ENCODE peak calls at places on chromosomes 7 and 10, in eight cellular contexts. One of them, this sample, is unnamed.

GRCh38 chr7:100034871-100035510 is 14.6 kb upstream of the ZSCAN21 start:
- DNase-seq in WERI-Rb-1: no peak
- DNase-seq in HFFc6: peak
- DNase-seq in type B pancreatic cell: no peak
- DNase-seq in GM20000: no peak
- DNase-seq in left lung: no peak
- DNase-seq in bronchial epithelial cell: no peak
- DNase-seq in psoas muscle: no peak
- DNase-seq in this sample: no peak

GRCh38 chr7:47905071-47905920 is 43.0 kb downstream of the PKD1L1 start:
- DNase-seq in WERI-Rb-1: no peak
- DNase-seq in HFFc6: no peak
- DNase-seq in type B pancreatic cell: no peak
- DNase-seq in GM20000: no peak
- DNase-seq in left lung: no peak
- DNase-seq in bronchial epithelial cell: no peak
- DNase-seq in psoas muscle: no peak
- DNase-seq in this sample: no peak

GRCh38 chr10:129046074-129046681 is 420.9 kb upstream of the MGMT start:
- DNase-seq in WERI-Rb-1: no peak
- DNase-seq in HFFc6: no peak
- DNase-seq in type B pancreatic cell: no peak
- DNase-seq in GM20000: no peak
- DNase-seq in left lung: no peak
- DNase-seq in bronchial epithelial cell: no peak
- DNase-seq in psoas muscle: no peak
- DNase-seq in this sample: no peak

GRCh38 chr7:99171731-99172130 is 27.8 kb upstream of the SMURF1 start:
- DNase-seq in WERI-Rb-1: no peak
- DNase-seq in HFFc6: no peak
- DNase-seq in type B pancreatic cell: no peak
- DNase-seq in GM20000: no peak
- DNase-seq in left lung: no peak
- DNase-seq in bronchial epithelial cell: peak
- DNase-seq in psoas muscle: no peak
- DNase-seq in this sample: no peak

GRCh38 chr10:78384021-78384420 is 350.4 kb downstream of the RPS24 start:
- DNase-seq in WERI-Rb-1: no peak
- DNase-seq in HFFc6: no peak
- DNase-seq in type B pancreatic cell: no peak
- DNase-seq in GM20000: no peak
- DNase-seq in left lung: no peak
- DNase-seq in bronchial epithelial cell: no peak
- DNase-seq in psoas muscle: no peak
- DNase-seq in this sample: no peak

GRCh38 chr7:116525298-116525912 is 569 bp downstream of the CAV1 start:
- DNase-seq in WERI-Rb-1: no peak
- DNase-seq in HFFc6: no peak
- DNase-seq in type B pancreatic cell: no peak
- DNase-seq in GM20000: peak
- DNase-seq in left lung: peak
- DNase-seq in bronchial epithelial cell: no peak
- DNase-seq in psoas muscle: peak
- DNase-seq in this sample: peak

GRCh38 chr10:34739915-34740314 is 75.2 kb downstream of the PARD3 start:
- DNase-seq in WERI-Rb-1: peak
- DNase-seq in HFFc6: peak
- DNase-seq in type B pancreatic cell: no peak
- DNase-seq in GM20000: no peak
- DNase-seq in left lung: no peak
- DNase-seq in bronchial epithelial cell: peak
- DNase-seq in psoas muscle: peak
- DNase-seq in this sample: no peak

GRCh38 chr10:100810835-100811116 is 65.4 kb downstream of the PAX2 start:
- DNase-seq in WERI-Rb-1: no peak
- DNase-seq in HFFc6: no peak
- DNase-seq in type B pancreatic cell: no peak
- DNase-seq in GM20000: no peak
- DNase-seq in left lung: no peak
- DNase-seq in bronchial epithelial cell: no peak
- DNase-seq in psoas muscle: no peak
- DNase-seq in this sample: no peak

GRCh38 chr10:21600804-21601512 is 66.9 kb downstream of the MLLT10 start:
- DNase-seq in WERI-Rb-1: no peak
- DNase-seq in HFFc6: no peak
- DNase-seq in type B pancreatic cell: no peak
- DNase-seq in GM20000: no peak
- DNase-seq in left lung: no peak
- DNase-seq in bronchial epithelial cell: peak
- DNase-seq in psoas muscle: no peak
- DNase-seq in this sample: no peak

GRCh38 chr7:19920705-19921104 is 147.3 kb upstream of the TMEM196 start:
- DNase-seq in WERI-Rb-1: no peak
- DNase-seq in HFFc6: no peak
- DNase-seq in type B pancreatic cell: no peak
- DNase-seq in GM20000: no peak
- DNase-seq in left lung: no peak
- DNase-seq in bronchial epithelial cell: no peak
- DNase-seq in psoas muscle: no peak
- DNase-seq in this sample: no peak

GRCh38 chr10:15084502-15084922 is 4.1 kb downstream of the ACBD7 start:
- DNase-seq in WERI-Rb-1: no peak
- DNase-seq in HFFc6: peak
- DNase-seq in type B pancreatic cell: no peak
- DNase-seq in GM20000: no peak
- DNase-seq in left lung: no peak
- DNase-seq in bronchial epithelial cell: peak
- DNase-seq in psoas muscle: no peak
- DNase-seq in this sample: no peak

GRCh38 chr7:111339006-111339405 is 223.3 kb downstream of the IMMP2L start:
- DNase-seq in WERI-Rb-1: no peak
- DNase-seq in HFFc6: no peak
- DNase-seq in type B pancreatic cell: no peak
- DNase-seq in GM20000: no peak
- DNase-seq in left lung: no peak
- DNase-seq in bronchial epithelial cell: no peak
- DNase-seq in psoas muscle: no peak
- DNase-seq in this sample: no peak

GRCh38 chr10:99682752-99683151 is 23.4 kb downstream of the ENTPD7 start:
- DNase-seq in WERI-Rb-1: no peak
- DNase-seq in HFFc6: no peak
- DNase-seq in type B pancreatic cell: no peak
- DNase-seq in GM20000: no peak
- DNase-seq in left lung: no peak
- DNase-seq in bronchial epithelial cell: peak
- DNase-seq in psoas muscle: no peak
- DNase-seq in this sample: no peak

GRCh38 chr10:74189999-74190421 is 39.0 kb downstream of the ADK start:
- DNase-seq in WERI-Rb-1: no peak
- DNase-seq in HFFc6: peak
- DNase-seq in type B pancreatic cell: no peak
- DNase-seq in GM20000: peak
- DNase-seq in left lung: no peak
- DNase-seq in bronchial epithelial cell: peak
- DNase-seq in psoas muscle: no peak
- DNase-seq in this sample: no peak

GRCh38 chr10:89426230-89426868 is 12.0 kb downstream of the IFIT5 start:
- DNase-seq in WERI-Rb-1: no peak
- DNase-seq in HFFc6: peak
- DNase-seq in type B pancreatic cell: no peak
- DNase-seq in GM20000: peak
- DNase-seq in left lung: no peak
- DNase-seq in bronchial epithelial cell: peak
- DNase-seq in psoas muscle: no peak
- DNase-seq in this sample: no peak

GRCh38 chr7:144824360-144824759 is 11.5 kb downstream of the TPK1 start:
- DNase-seq in WERI-Rb-1: no peak
- DNase-seq in HFFc6: peak
- DNase-seq in type B pancreatic cell: no peak
- DNase-seq in GM20000: no peak
- DNase-seq in left lung: no peak
- DNase-seq in bronchial epithelial cell: peak
- DNase-seq in psoas muscle: no peak
- DNase-seq in this sample: no peak

GRCh38 chr7:130996841-130997231 is 262.8 kb upstream of the KLF14 start:
- DNase-seq in WERI-Rb-1: no peak
- DNase-seq in HFFc6: peak
- DNase-seq in type B pancreatic cell: no peak
- DNase-seq in GM20000: no peak
- DNase-seq in left lung: peak
- DNase-seq in bronchial epithelial cell: peak
- DNase-seq in psoas muscle: no peak
- DNase-seq in this sample: no peak

GRCh38 chr7:74030861-74031260 is 2.9 kb downstream of the ELN start:
- DNase-seq in WERI-Rb-1: no peak
- DNase-seq in HFFc6: no peak
- DNase-seq in type B pancreatic cell: no peak
- DNase-seq in GM20000: no peak
- DNase-seq in left lung: peak
- DNase-seq in bronchial epithelial cell: no peak
- DNase-seq in psoas muscle: no peak
- DNase-seq in this sample: no peak

GRCh38 chr7:74028321-74028812 is 394 bp downstream of the ELN start:
- DNase-seq in WERI-Rb-1: no peak
- DNase-seq in HFFc6: no peak
- DNase-seq in type B pancreatic cell: no peak
- DNase-seq in GM20000: no peak
- DNase-seq in left lung: peak
- DNase-seq in bronchial epithelial cell: no peak
- DNase-seq in psoas muscle: peak
- DNase-seq in this sample: no peak

GRCh38 chr7:74029094-74029785 is 1.3 kb downstream of the ELN start:
- DNase-seq in WERI-Rb-1: no peak
- DNase-seq in HFFc6: no peak
- DNase-seq in type B pancreatic cell: no peak
- DNase-seq in GM20000: no peak
- DNase-seq in left lung: peak
- DNase-seq in bronchial epithelial cell: no peak
- DNase-seq in psoas muscle: no peak
- DNase-seq in this sample: no peak

GRCh38 chr7:74031403-74032190 is 3.6 kb downstream of the ELN start:
- DNase-seq in WERI-Rb-1: no peak
- DNase-seq in HFFc6: no peak
- DNase-seq in type B pancreatic cell: no peak
- DNase-seq in GM20000: no peak
- DNase-seq in left lung: no peak
- DNase-seq in bronchial epithelial cell: no peak
- DNase-seq in psoas muscle: peak
- DNase-seq in this sample: no peak

GRCh38 chr7:74029991-74030415 is 2.0 kb downstream of the ELN start:
- DNase-seq in WERI-Rb-1: peak
- DNase-seq in HFFc6: no peak
- DNase-seq in type B pancreatic cell: no peak
- DNase-seq in GM20000: no peak
- DNase-seq in left lung: peak
- DNase-seq in bronchial epithelial cell: no peak
- DNase-seq in psoas muscle: peak
- DNase-seq in this sample: no peak
- TF ChIP-seq CTCF in WERI-Rb-1: no peak
- TF ChIP-seq CTCF in HFFc6: no peak
- TF ChIP-seq CTCF in type B pancreatic cell: no peak
- TF ChIP-seq CTCF in GM20000: no peak
- TF ChIP-seq CTCF in left lung: no peak
- TF ChIP-seq CTCF in bronchial epithelial cell: no peak
- TF ChIP-seq CTCF in psoas muscle: no peak
- TF ChIP-seq CTCF in this sample: no peak

GRCh38 chr10:23035569-23035968 is 59.8 kb upstream of the MSRB2 start:
- DNase-seq in WERI-Rb-1: peak
- DNase-seq in HFFc6: no peak
- DNase-seq in type B pancreatic cell: no peak
- DNase-seq in GM20000: no peak
- DNase-seq in left lung: no peak
- DNase-seq in bronchial epithelial cell: peak
- DNase-seq in psoas muscle: no peak
- DNase-seq in this sample: no peak
- TF ChIP-seq CTCF in WERI-Rb-1: peak
- TF ChIP-seq CTCF in HFFc6: peak
- TF ChIP-seq CTCF in type B pancreatic cell: peak
- TF ChIP-seq CTCF in GM20000: no peak
- TF ChIP-seq CTCF in left lung: no peak
- TF ChIP-seq CTCF in bronchial epithelial cell: peak
- TF ChIP-seq CTCF in psoas muscle: no peak
- TF ChIP-seq CTCF in this sample: no peak

DNA sequence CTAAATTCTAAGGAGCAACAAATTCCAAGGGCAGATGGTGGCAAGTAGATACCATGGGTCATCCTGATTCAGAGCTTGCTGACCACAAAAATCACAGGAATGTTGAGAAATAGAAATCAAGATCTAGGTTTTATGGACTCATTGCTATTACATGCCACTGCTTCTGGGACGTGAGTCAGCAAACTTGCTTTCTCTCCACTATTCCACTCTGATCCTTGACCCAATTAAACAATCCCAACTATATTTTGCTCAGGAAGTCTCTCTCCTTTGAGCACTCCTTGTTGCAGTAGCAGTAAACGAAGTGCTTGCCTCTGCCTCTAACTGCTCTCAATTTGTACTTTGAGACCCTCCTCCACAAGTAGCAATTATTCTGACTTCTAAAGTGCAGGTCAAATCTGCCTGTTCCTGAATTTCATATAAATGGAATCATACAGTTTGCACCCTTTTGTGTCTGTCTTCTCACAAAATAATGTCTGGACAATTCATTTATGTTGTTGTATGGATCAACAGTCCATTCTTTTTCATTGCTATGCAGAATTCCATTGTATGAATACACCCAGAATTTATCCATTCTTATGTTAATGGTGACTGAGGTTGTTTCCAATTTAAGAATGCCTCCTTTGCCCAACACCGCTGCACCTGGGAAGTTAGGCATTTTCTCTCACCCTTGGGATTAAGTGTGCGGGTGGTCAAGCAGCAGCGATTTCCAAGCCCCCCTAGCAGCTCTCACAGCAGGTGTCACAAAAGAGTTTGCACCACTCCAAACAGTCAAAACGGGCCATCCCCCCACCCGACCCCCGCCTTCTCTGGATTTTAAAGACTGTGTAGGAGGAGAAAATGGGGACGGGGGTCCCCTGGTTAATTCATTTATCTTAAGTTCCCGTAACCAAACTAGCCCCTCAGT is 35.9 kb downstream of the ACSM6 start:
- DNase-seq in WERI-Rb-1: no peak
- DNase-seq in HFFc6: peak
- DNase-seq in type B pancreatic cell: no peak
- DNase-seq in GM20000: no peak
- DNase-seq in left lung: no peak
- DNase-seq in bronchial epithelial cell: peak
- DNase-seq in psoas muscle: no peak
- DNase-seq in this sample: no peak
- TF ChIP-seq CTCF in WERI-Rb-1: no peak
- TF ChIP-seq CTCF in HFFc6: no peak
- TF ChIP-seq CTCF in type B pancreatic cell: no peak
- TF ChIP-seq CTCF in GM20000: no peak
- TF ChIP-seq CTCF in left lung: no peak
- TF ChIP-seq CTCF in bronchial epithelial cell: no peak
- TF ChIP-seq CTCF in psoas muscle: no peak
- TF ChIP-seq CTCF in this sample: no peak

GRCh38 chr10:61271127-61271780 is 181.9 kb downstream of the TMEM26 start:
- DNase-seq in WERI-Rb-1: no peak
- DNase-seq in HFFc6: peak
- DNase-seq in type B pancreatic cell: no peak
- DNase-seq in GM20000: no peak
- DNase-seq in left lung: no peak
- DNase-seq in bronchial epithelial cell: peak
- DNase-seq in psoas muscle: no peak
- DNase-seq in this sample: no peak
- TF ChIP-seq CTCF in WERI-Rb-1: no peak
- TF ChIP-seq CTCF in HFFc6: peak
- TF ChIP-seq CTCF in type B pancreatic cell: no peak
- TF ChIP-seq CTCF in GM20000: no peak
- TF ChIP-seq CTCF in left lung: no peak
- TF ChIP-seq CTCF in bronchial epithelial cell: peak
- TF ChIP-seq CTCF in psoas muscle: no peak
- TF ChIP-seq CTCF in this sample: no peak

GRCh38 chr7:1593091-1593866 is 23.4 kb upstream of the PSMG3 start:
- DNase-seq in WERI-Rb-1: peak
- DNase-seq in HFFc6: no peak
- DNase-seq in type B pancreatic cell: no peak
- DNase-seq in GM20000: no peak
- DNase-seq in left lung: no peak
- DNase-seq in bronchial epithelial cell: no peak
- DNase-seq in psoas muscle: no peak
- DNase-seq in this sample: no peak
- TF ChIP-seq CTCF in WERI-Rb-1: peak
- TF ChIP-seq CTCF in HFFc6: peak
- TF ChIP-seq CTCF in type B pancreatic cell: peak
- TF ChIP-seq CTCF in GM20000: peak
- TF ChIP-seq CTCF in left lung: no peak
- TF ChIP-seq CTCF in bronchial epithelial cell: peak
- TF ChIP-seq CTCF in psoas muscle: no peak
- TF ChIP-seq CTCF in this sample: no peak